ENCODE peak calls at places on chromosomes 6 and 20, in nine cellular contexts. One of them, this sample, is unnamed.

GRCh38 chr6:85966859-85967258 is 324.2 kb upstream of the SYNCRIP start:
- DNase-seq in A549: no peak
- DNase-seq in SK-N-SH: no peak
- DNase-seq in transverse colon: no peak
- DNase-seq in ovary: peak; percentile 55
- DNase-seq in GM12878: no peak
- DNase-seq in tibial nerve: no peak
- DNase-seq in sigmoid colon: no peak
- DNase-seq in HepG2: no peak
- DNase-seq in this sample: no peak

GRCh38 chr20:22490287-22491187 is 93.8 kb downstream of the FOXA2 start:
- DNase-seq in A549: peak; percentile 94
- DNase-seq in SK-N-SH: no peak
- DNase-seq in transverse colon: peak; percentile 83
- DNase-seq in ovary: no peak
- DNase-seq in GM12878: no peak
- DNase-seq in tibial nerve: no peak
- DNase-seq in sigmoid colon: peak; percentile 50
- DNase-seq in HepG2: peak; percentile 100
- DNase-seq in this sample: peak; percentile 72

GRCh38 chr6:34934516-34934915 is 45.5 kb downstream of the ANKS1A start:
- DNase-seq in A549: no peak
- DNase-seq in SK-N-SH: no peak
- DNase-seq in transverse colon: peak; percentile 58
- DNase-seq in ovary: peak; percentile 95
- DNase-seq in GM12878: no peak
- DNase-seq in tibial nerve: peak; percentile 73
- DNase-seq in sigmoid colon: peak; percentile 95
- DNase-seq in HepG2: no peak
- DNase-seq in this sample: no peak

GRCh38 chr20:16551601-16552419 is 21.4 kb downstream of the KIF16B start:
- DNase-seq in A549: no peak
- DNase-seq in SK-N-SH: no peak
- DNase-seq in transverse colon: no peak
- DNase-seq in ovary: no peak
- DNase-seq in GM12878: no peak
- DNase-seq in tibial nerve: no peak
- DNase-seq in sigmoid colon: no peak
- DNase-seq in HepG2: no peak
- DNase-seq in this sample: no peak

GRCh38 chr20:35302421-35303335 is 10.5 kb upstream of the FAM83C start:
- DNase-seq in A549: no peak
- DNase-seq in SK-N-SH: no peak
- DNase-seq in transverse colon: no peak
- DNase-seq in ovary: no peak
- DNase-seq in GM12878: no peak
- DNase-seq in tibial nerve: no peak
- DNase-seq in sigmoid colon: no peak
- DNase-seq in HepG2: no peak
- DNase-seq in this sample: no peak

GRCh38 chr6:100099189-100100074 is 105.4 kb upstream of the MCHR2 start:
- DNase-seq in A549: peak; percentile 20
- DNase-seq in SK-N-SH: peak; percentile 4
- DNase-seq in transverse colon: no peak
- DNase-seq in ovary: no peak
- DNase-seq in GM12878: no peak
- DNase-seq in tibial nerve: no peak
- DNase-seq in sigmoid colon: no peak
- DNase-seq in HepG2: peak; percentile 27
- DNase-seq in this sample: no peak

GRCh38 chr6:30200551-30201281 is 12.5 kb downstream of the TRIM26 start:
- DNase-seq in A549: no peak
- DNase-seq in SK-N-SH: no peak
- DNase-seq in transverse colon: no peak
- DNase-seq in ovary: no peak
- DNase-seq in GM12878: peak; percentile 37
- DNase-seq in tibial nerve: no peak
- DNase-seq in sigmoid colon: no peak
- DNase-seq in HepG2: no peak
- DNase-seq in this sample: no peak

GRCh38 chr6:84486526-84486925 is 259.1 kb upstream of the CEP162 start:
- DNase-seq in A549: no peak
- DNase-seq in SK-N-SH: no peak
- DNase-seq in transverse colon: no peak
- DNase-seq in ovary: no peak
- DNase-seq in GM12878: no peak
- DNase-seq in tibial nerve: no peak
- DNase-seq in sigmoid colon: no peak
- DNase-seq in HepG2: no peak
- DNase-seq in this sample: no peak

GRCh38 chr20:2236266-2236665 is 59.5 kb upstream of the TGM3 start:
- DNase-seq in A549: no peak
- DNase-seq in SK-N-SH: no peak
- DNase-seq in transverse colon: no peak
- DNase-seq in ovary: no peak
- DNase-seq in GM12878: no peak
- DNase-seq in tibial nerve: no peak
- DNase-seq in sigmoid colon: no peak
- DNase-seq in HepG2: no peak
- DNase-seq in this sample: no peak

GRCh38 chr6:106165885-106166485 is 79.8 kb downstream of the PRDM1 start:
- DNase-seq in A549: no peak
- DNase-seq in SK-N-SH: no peak
- DNase-seq in transverse colon: no peak
- DNase-seq in ovary: no peak
- DNase-seq in GM12878: no peak
- DNase-seq in tibial nerve: no peak
- DNase-seq in sigmoid colon: no peak
- DNase-seq in HepG2: peak; percentile 69
- DNase-seq in this sample: peak; percentile 62

GRCh38 chr6:33437666-33438065 is 16.7 kb upstream of the ZBTB9 start:
- DNase-seq in A549: no peak
- DNase-seq in SK-N-SH: peak; percentile 16
- DNase-seq in transverse colon: no peak
- DNase-seq in ovary: no peak
- DNase-seq in GM12878: no peak
- DNase-seq in tibial nerve: no peak
- DNase-seq in sigmoid colon: no peak
- DNase-seq in HepG2: no peak
- DNase-seq in this sample: no peak
- TF ChIP-seq EP300 in A549: no peak
- TF ChIP-seq EP300 in SK-N-SH: no peak
- TF ChIP-seq EP300 in transverse colon: no peak
- TF ChIP-seq EP300 in ovary: no peak
- TF ChIP-seq EP300 in GM12878: no peak
- TF ChIP-seq EP300 in tibial nerve: no peak
- TF ChIP-seq EP300 in sigmoid colon: no peak
- TF ChIP-seq EP300 in HepG2: no peak
- TF ChIP-seq EP300 in this sample: no peak

GRCh38 chr6:7615611-7616383 is 25.8 kb downstream of the SNRNP48 start:
- DNase-seq in A549: peak; percentile 57
- DNase-seq in SK-N-SH: peak; percentile 41
- DNase-seq in transverse colon: peak; percentile 33
- DNase-seq in ovary: no peak
- DNase-seq in GM12878: no peak
- DNase-seq in tibial nerve: no peak
- DNase-seq in sigmoid colon: no peak
- DNase-seq in HepG2: peak; percentile 72
- DNase-seq in this sample: no peak
- H3K4me3 ChIP-seq in A549: no peak overlapping the region
- H3K4me3 ChIP-seq in SK-N-SH: no peak overlapping the region
- H3K4me3 ChIP-seq in transverse colon: no peak overlapping the region
- H3K4me3 ChIP-seq in ovary: no peak overlapping the region
- H3K4me3 ChIP-seq in GM12878: no peak overlapping the region
- H3K4me3 ChIP-seq in tibial nerve: no peak overlapping the region
- H3K4me3 ChIP-seq in sigmoid colon: no peak overlapping the region
- H3K4me3 ChIP-seq in HepG2: no peak overlapping the region
- H3K4me3 ChIP-seq in this sample: no peak overlapping the region

GRCh38 chr6:41786451-41787218 is 859 bp upstream of the TOMM6 start:
- DNase-seq in A549: peak; percentile 72
- DNase-seq in SK-N-SH: peak; percentile 95
- DNase-seq in transverse colon: peak; percentile 93
- DNase-seq in ovary: peak; percentile 94
- DNase-seq in GM12878: no peak
- DNase-seq in tibial nerve: peak; percentile 76
- DNase-seq in sigmoid colon: peak; percentile 94
- DNase-seq in HepG2: peak; percentile 76
- DNase-seq in this sample: peak; percentile 94

GRCh38 chr6:41785254-41785653 is 2.2 kb upstream of the TOMM6 start:
- DNase-seq in A549: no peak
- DNase-seq in SK-N-SH: no peak
- DNase-seq in transverse colon: no peak
- DNase-seq in ovary: peak; percentile 43
- DNase-seq in GM12878: no peak
- DNase-seq in tibial nerve: no peak
- DNase-seq in sigmoid colon: no peak
- DNase-seq in HepG2: no peak
- DNase-seq in this sample: no peak

GRCh38 chr6:41787219-41787917 is at the start of gene TOMM6:
- DNase-seq in A549: peak; percentile 94
- DNase-seq in SK-N-SH: peak; percentile 91
- DNase-seq in transverse colon: peak; percentile 97
- DNase-seq in ovary: peak; percentile 98
- DNase-seq in GM12878: peak; percentile 77
- DNase-seq in tibial nerve: peak; percentile 90
- DNase-seq in sigmoid colon: peak; percentile 97
- DNase-seq in HepG2: peak; percentile 92
- DNase-seq in this sample: peak; percentile 98

GRCh38 chr6:41784581-41785171 is 2.8 kb upstream of the TOMM6 start:
- DNase-seq in A549: no peak
- DNase-seq in SK-N-SH: no peak
- DNase-seq in transverse colon: no peak
- DNase-seq in ovary: no peak
- DNase-seq in GM12878: no peak
- DNase-seq in tibial nerve: no peak
- DNase-seq in sigmoid colon: no peak
- DNase-seq in HepG2: no peak
- DNase-seq in this sample: no peak

GRCh38 chr6:41785689-41786450 is 1.6 kb upstream of the TOMM6 start:
- DNase-seq in A549: no peak
- DNase-seq in SK-N-SH: no peak
- DNase-seq in transverse colon: peak; percentile 22
- DNase-seq in ovary: no peak
- DNase-seq in GM12878: no peak
- DNase-seq in tibial nerve: no peak
- DNase-seq in sigmoid colon: no peak
- DNase-seq in HepG2: no peak
- DNase-seq in this sample: no peak
- H3K4me1 ChIP-seq in A549: peaks cover 23% of the 10 kb centered on the region
- H3K4me1 ChIP-seq in SK-N-SH: peaks cover 14% of the 10 kb centered on the region
- H3K4me1 ChIP-seq in transverse colon: peaks cover 28% of the 10 kb centered on the region
- H3K4me1 ChIP-seq in ovary: peaks cover 7% of the 10 kb centered on the region
- H3K4me1 ChIP-seq in GM12878: peaks cover 28% of the 10 kb centered on the region
- H3K4me1 ChIP-seq in tibial nerve: peaks cover 4% of the 10 kb centered on the region
- H3K4me1 ChIP-seq in sigmoid colon: peaks cover 42% of the 10 kb centered on the region
- H3K4me1 ChIP-seq in HepG2: peaks cover 37% of the 10 kb centered on the region
- H3K4me1 ChIP-seq in this sample: peaks cover 46% of the 10 kb centered on the region

GRCh38 chr6:135346747-135347146 is 150.8 kb downstream of the AHI1 start:
- DNase-seq in A549: no peak
- DNase-seq in SK-N-SH: peak; percentile 3
- DNase-seq in transverse colon: no peak
- DNase-seq in ovary: no peak
- DNase-seq in GM12878: no peak
- DNase-seq in tibial nerve: no peak
- DNase-seq in sigmoid colon: no peak
- DNase-seq in HepG2: no peak
- DNase-seq in this sample: no peak
- TF ChIP-seq EP300 in A549: no peak
- TF ChIP-seq EP300 in SK-N-SH: peak; percentile 9
- TF ChIP-seq EP300 in transverse colon: no peak
- TF ChIP-seq EP300 in ovary: no peak
- TF ChIP-seq EP300 in GM12878: no peak
- TF ChIP-seq EP300 in tibial nerve: no peak
- TF ChIP-seq EP300 in sigmoid colon: no peak
- TF ChIP-seq EP300 in HepG2: no peak
- TF ChIP-seq EP300 in this sample: no peak

DNA sequence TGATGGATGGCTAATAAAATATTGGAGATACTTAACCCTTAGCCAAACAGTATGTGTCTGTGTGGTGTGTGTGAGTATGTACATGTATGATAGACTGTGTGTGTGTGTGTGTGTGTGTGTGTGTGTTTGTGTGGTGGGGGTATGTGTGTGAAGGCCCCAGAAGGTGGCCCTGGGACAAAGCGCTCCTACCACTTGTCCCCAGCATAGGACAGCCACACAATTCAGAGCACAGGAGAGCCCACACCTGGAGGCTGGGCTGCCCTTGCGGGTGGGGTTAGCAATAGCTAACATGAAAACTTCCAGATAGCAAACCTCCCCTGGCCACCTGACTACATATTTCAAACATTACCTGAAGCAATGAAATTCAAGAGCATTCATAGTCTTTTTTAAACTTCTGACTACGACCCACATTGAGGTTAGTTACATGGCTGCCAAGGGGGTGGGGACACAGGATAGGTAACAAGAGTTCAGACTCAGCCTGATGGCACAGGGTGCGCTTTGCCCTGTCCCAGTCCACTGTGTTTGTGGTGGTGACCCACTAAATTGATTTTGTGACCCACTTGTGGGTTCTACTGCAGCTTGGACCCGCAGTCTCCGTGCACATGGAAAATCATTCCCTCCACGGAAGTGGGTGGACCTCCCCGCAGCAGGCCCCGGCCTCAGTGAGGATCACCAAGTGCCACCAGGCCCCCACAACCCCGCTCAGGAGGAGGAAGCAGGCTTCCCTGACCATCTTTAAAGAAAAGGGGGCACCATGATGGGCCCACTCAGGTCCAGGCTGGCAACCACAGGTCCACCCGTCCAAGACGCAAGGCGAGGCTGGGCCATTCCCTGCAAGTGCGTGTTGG is 34.8 kb downstream of the ZC3H12D start:
- DNase-seq in A549: no peak
- DNase-seq in SK-N-SH: no peak
- DNase-seq in transverse colon: no peak
- DNase-seq in ovary: no peak
- DNase-seq in GM12878: no peak
- DNase-seq in tibial nerve: no peak
- DNase-seq in sigmoid colon: no peak
- DNase-seq in HepG2: no peak
- DNase-seq in this sample: no peak
- H3K4me3 ChIP-seq in A549: no peak overlapping the region
- H3K4me3 ChIP-seq in SK-N-SH: peak overlapping the region; percentile 31
- H3K4me3 ChIP-seq in transverse colon: no peak overlapping the region
- H3K4me3 ChIP-seq in ovary: peak overlapping the region; percentile 41
- H3K4me3 ChIP-seq in GM12878: no peak overlapping the region
- H3K4me3 ChIP-seq in tibial nerve: no peak overlapping the region
- H3K4me3 ChIP-seq in sigmoid colon: no peak overlapping the region
- H3K4me3 ChIP-seq in HepG2: no peak overlapping the region
- H3K4me3 ChIP-seq in this sample: peak overlapping the region; percentile 58

GRCh38 chr6:142856607-142856856 is 88.4 kb downstream of the HIVEP2 start:
- DNase-seq in A549: no peak
- DNase-seq in SK-N-SH: no peak
- DNase-seq in transverse colon: no peak
- DNase-seq in ovary: no peak
- DNase-seq in GM12878: no peak
- DNase-seq in tibial nerve: no peak
- DNase-seq in sigmoid colon: no peak
- DNase-seq in HepG2: no peak
- DNase-seq in this sample: no peak
- H3K4me1 ChIP-seq in A549: peaks cover 3% of the 10 kb centered on the region
- H3K4me1 ChIP-seq in SK-N-SH: peaks cover 4% of the 10 kb centered on the region
- H3K4me1 ChIP-seq in transverse colon: peaks cover 17% of the 10 kb centered on the region
- H3K4me1 ChIP-seq in ovary: peaks cover 8% of the 10 kb centered on the region
- H3K4me1 ChIP-seq in GM12878: peaks cover 62% of the 10 kb centered on the region
- H3K4me1 ChIP-seq in tibial nerve: no peaks in the 10 kb centered on the region
- H3K4me1 ChIP-seq in sigmoid colon: peaks cover 24% of the 10 kb centered on the region
- H3K4me1 ChIP-seq in HepG2: no peaks in the 10 kb centered on the region
- H3K4me1 ChIP-seq in this sample: peaks cover 55% of the 10 kb centered on the region

GRCh38 chr6:113564401-113565161 is 292.6 kb upstream of the MARCKS start:
- DNase-seq in A549: no peak
- DNase-seq in SK-N-SH: peak; percentile 48
- DNase-seq in transverse colon: peak; percentile 65
- DNase-seq in ovary: peak; percentile 61
- DNase-seq in GM12878: no peak
- DNase-seq in tibial nerve: peak; percentile 71
- DNase-seq in sigmoid colon: peak; percentile 97
- DNase-seq in HepG2: peak; percentile 74
- DNase-seq in this sample: peak; percentile 94
- TF ChIP-seq EP300 in A549: no peak
- TF ChIP-seq EP300 in SK-N-SH: peak; percentile 88
- TF ChIP-seq EP300 in transverse colon: peak; percentile 86
- TF ChIP-seq EP300 in ovary: no peak
- TF ChIP-seq EP300 in GM12878: no peak
- TF ChIP-seq EP300 in tibial nerve: peak; percentile 82
- TF ChIP-seq EP300 in sigmoid colon: peak; percentile 89
- TF ChIP-seq EP300 in HepG2: no peak
- TF ChIP-seq EP300 in this sample: peak; percentile 42

This sample was measured in esophagus muscularis mucosa.